ENCODE peak calls at places on chromosomes 16 and 17, in six cellular contexts. X is adrenal gland; T is astrocyte of the spinal cord; L is GM13976; Q is stimulated activated CD8-positive, alpha-beta memory T cell treated with anti-CD3 and anti-CD28 coated beads, Interleukin-15, amount 100 ng/mL, for 24 hours; O is HFF-Myc. S is an unnamed sample.

GRCh38 chr17:69711504-69711903 is 297.0 kb downstream of the MAP2K6 start:
- DNase-seq in X (no peak), T (peak; percentile 77), L (no peak), Q (no peak), O (no peak), S (no peak)

GRCh38 chr16:28181557-28181914 is 30.2 kb downstream of the XPO6 start:
- DNase-seq in X (peak; percentile 76), T (peak; percentile 92), L (no peak), Q (no peak), O (peak; percentile 82), S (no peak)

GRCh38 chr17:42704495-42705494 is 22.5 kb downstream of the CNTNAP1 start:
- DNase-seq in X (no peak), T (no peak), L (peak; percentile 75), Q (no peak), O (no peak), S (no peak)

GRCh38 chr17:8799001-8799850 is at the start of gene MFSD6L:
- DNase-seq in X (no peak), T (no peak), L (no peak), Q (no peak), O (no peak), S (no peak)

GRCh38 chr17:81932333-81932983 is 4.6 kb downstream of the PYCR1 start:
- DNase-seq in X (no peak), T (no peak), L (no peak), Q (no peak), O (no peak), S (no peak)

GRCh38 chr16:79752421-79752820 is 151.9 kb upstream of the MAF start:
- DNase-seq in X (no peak), T (no peak), L (no peak), Q (no peak), O (no peak), S (no peak)

GRCh38 chr17:42214156-42214555 is 19.9 kb upstream of the GHDC start:
- DNase-seq in X (no peak), T (no peak), L (no peak), Q (no peak), O (no peak), S (no peak)

GRCh38 chr17:37461668-37462067 is 28.0 kb upstream of the DUSP14 start:
- DNase-seq in X (no peak), T (no peak), L (no peak), Q (no peak), O (no peak), S (no peak)

GRCh38 chr16:49280022-49280741 is 1.5 kb downstream of the CBLN1 start:
- DNase-seq in X (no peak), T (no peak), L (no peak), Q (no peak), O (no peak), S (no peak)

GRCh38 chr17:50048146-50048720 is 7.7 kb upstream of the ITGA3 start:
- DNase-seq in X (no peak), T (no peak), L (no peak), Q (no peak), O (no peak), S (no peak)

GRCh38 chr17:82924812-82925211 is 85.0 kb upstream of the ZNF750 start:
- DNase-seq in X (no peak), T (no peak), L (no peak), Q (no peak), O (no peak), S (no peak)

GRCh38 chr16:11117576-11118211 is 138.3 kb downstream of the SOCS1 start:
- DNase-seq in X (no peak), T (no peak), L (peak; percentile 51), Q (no peak), O (no peak), S (no peak)

GRCh38 chr17:32927201-32927723 is 691 bp upstream of the TMEM98 start:
- DNase-seq in X (no peak), T (no peak), L (no peak), Q (no peak), O (no peak), S (no peak)

GRCh38 chr17:40819528-40820125 is 2.8 kb downstream of the KRT10 start:
- DNase-seq in X (no peak), T (peak; percentile 4), L (no peak), Q (no peak), O (no peak), S (peak; percentile 34)

GRCh38 chr16:85089485-85089884 is 22.8 kb downstream of the CIBAR2 start:
- DNase-seq in X (no peak), T (no peak), L (no peak), Q (no peak), O (no peak), S (no peak)

GRCh38 chr17:77840156-77840555 is 118.3 kb upstream of the TNRC6C start:
- DNase-seq in X (no peak), T (peak; percentile 42), L (no peak), Q (no peak), O (no peak), S (no peak)

GRCh38 chr17:48613862-48614694 is 1.0 kb downstream of the HOXB8 start:
- DNase-seq in X (no peak), T (peak; percentile 44), L (no peak), Q (no peak), O (no peak), S (no peak)

GRCh38 chr17:78258323-78259229 is 27.1 kb downstream of the TMEM235 start:
- DNase-seq in X (peak; percentile 71), T (peak; percentile 17), L (no peak), Q (no peak), O (no peak), S (peak; percentile 18)

GRCh38 chr16:49515861-49516260 is 142.3 kb downstream of the C16orf78 start:
- DNase-seq in X (no peak), T (no peak), L (no peak), Q (no peak), O (no peak), S (no peak)

GRCh38 chr16:17416461-17417221 is 54.1 kb downstream of the XYLT1 start:
- DNase-seq in X (peak; percentile 73), T (peak; percentile 48), L (peak; percentile 88), Q (no peak), O (no peak), S (peak; percentile 62)

GRCh38 chr17:21162394-21162775 is 35.6 kb downstream of the DHRS7B start:
- DNase-seq in X (no peak), T (no peak), L (no peak), Q (no peak), O (no peak), S (no peak)

GRCh38 chr16:89581045-89581695 is 5.6 kb downstream of the CPNE7 start:
- DNase-seq in X (peak; percentile 74), T (peak; percentile 98), L (no peak), Q (no peak), O (peak; percentile 80), S (no peak)

GRCh38 chr17:82734987-82735866 is at the start of gene FN3K:
- DNase-seq in X (peak; percentile 90), T (peak; percentile 70), L (peak; percentile 57), Q (no peak), O (no peak), S (no peak)

GRCh38 chr16:31094088-31094423 is 541 bp downstream of the VKORC1 start:
- DNase-seq in X (no peak), T (peak; percentile 19), L (no peak), Q (no peak), O (no peak), S (no peak)

GRCh38 chr16:68289621-68290329 is 21.0 kb downstream of the SLC7A6OS start:
- DNase-seq in X (no peak), T (peak; percentile 31), L (peak; percentile 86), Q (no peak), O (no peak), S (no peak)

GRCh38 chr17:75965468-75965867 is 13.5 kb downstream of the ACOX1 start:
- DNase-seq in X (no peak), T (no peak), L (no peak), Q (no peak), O (no peak), S (no peak)

GRCh38 chr16:54265558-54266213 is 20.9 kb downstream of the IRX3 start:
- DNase-seq in X (peak; percentile 17), T (no peak), L (no peak), Q (no peak), O (no peak), S (no peak)

GRCh38 chr17:72287586-72287985 is 166.8 kb downstream of the SOX9 start:
- DNase-seq in X (no peak), T (no peak), L (no peak), Q (no peak), O (no peak), S (no peak)

GRCh38 chr16:57471209-57471608 is 8.7 kb downstream of the POLR2C start:
- DNase-seq in X (no peak), T (no peak), L (no peak), Q (no peak), O (no peak), S (no peak)

GRCh38 chr16:29814592-29814991 is 1.4 kb upstream of the PAGR1 start:
- DNase-seq in X (no peak), T (no peak), L (no peak), Q (no peak), O (no peak), S (no peak)

GRCh38 chr16:55116165-55116894 is 185.7 kb downstream of the IRX5 start:
- DNase-seq in X (no peak), T (peak; percentile 5), L (no peak), Q (no peak), O (peak; percentile 79), S (no peak)

GRCh38 chr16:74862743-74863244 is 88.2 kb upstream of the FA2H start:
- DNase-seq in X (no peak), T (peak; percentile 50), L (peak; percentile 82), Q (no peak), O (peak; percentile 27), S (peak; percentile 41)

GRCh38 chr16:2852003-2852730 is 5.8 kb downstream of the PRSS22 start:
- DNase-seq in X (no peak), T (no peak), L (peak; percentile 30), Q (no peak), O (no peak), S (no peak)

GRCh38 chr16:79298476-79299153 is 301.9 kb downstream of the MAF start:
- DNase-seq in X (no peak), T (no peak), L (no peak), Q (no peak), O (no peak), S (no peak)

GRCh38 chr16:22359679-22360078 is 14.7 kb downstream of the CDR2 start:
- DNase-seq in X (no peak), T (no peak), L (no peak), Q (no peak), O (no peak), S (no peak)

S was measured in AML-193.